ENCODE peak calls at places on chromosomes 16 and 17, in five cellular contexts. Q is stimulated activated naive CD4-positive, alpha-beta T cell; T is kidney tubule cell; L is stimulated activated CD4-positive, alpha-beta T cell treated with anti-CD3 and anti-CD28 coated beads, Interleukin-4, amount 100 ng/mL, for 4 hours; K is T-helper 17 cell. C is an unnamed sample.

GRCh38 chr17:65181237-65182061 is 44.3 kb downstream of the RGS9 start:
- DNase-seq in Q (no peak), T (no peak), L (peak), K (no peak), C (no peak)

GRCh38 chr17:59355030-59355694 is 23.7 kb downstream of the YPEL2 start:
- DNase-seq in Q (no peak), T (no peak), L (no peak), K (no peak), C (peak)

GRCh38 chr17:9676084-9676483 is 30.8 kb downstream of the USP43 start:
- DNase-seq in Q (no peak), T (peak), L (no peak), K (no peak), C (no peak)

GRCh38 chr17:13362341-13363122 is 239.2 kb downstream of the HS3ST3A1 start:
- DNase-seq in Q (no peak), T (peak), L (no peak), K (no peak), C (no peak)

GRCh38 chr17:57140321-57140720 is 55.3 kb downstream of the AKAP1 start:
- DNase-seq in Q (no peak), T (no peak), L (no peak), K (no peak), C (no peak)

GRCh38 chr17:45381001-45381400 is 51.7 kb downstream of the ARHGAP27 start:
- DNase-seq in Q (no peak), T (no peak), L (no peak), K (no peak), C (no peak)

GRCh38 chr16:5428932-5429331 is 331.3 kb upstream of the EEF2KMT start:
- DNase-seq in Q (no peak), T (peak), L (no peak), K (no peak), C (no peak)

GRCh38 chr16:67555795-67556212 is 6.5 kb upstream of the CTCF start:
- DNase-seq in Q (no peak), T (peak), L (no peak), K (no peak), C (no peak)

GRCh38 chr17:67992541-67993152 is 3.6 kb downstream of the C17orf58 start:
- DNase-seq in Q (no peak), T (no peak), L (no peak), K (no peak), C (no peak)

GRCh38 chr16:16052916-16053315 is 103.5 kb downstream of the ABCC1 start:
- DNase-seq in Q (no peak), T (no peak), L (no peak), K (no peak), C (no peak)

GRCh38 chr17:44786551-44787081 is 27.8 kb downstream of the ADAM11 start:
- DNase-seq in Q (no peak), T (no peak), L (no peak), K (no peak), C (no peak)

C was measured in COLO829.